ENCODE peak calls at places on chromosomes 5 and 9, in seven cellular contexts. S, V, I, H, E, G and A are unnamed samples.
A peak's percentile ranks its signal among the peaks of the same experiment; 100 is the strongest.

GRCh38 chr9:128927731-128928411 is 7.1 kb downstream of the PHYHD1 start:
- DNase-seq in V (no peak), E (peak; percentile 18), I (no peak), G (peak; percentile 22), H (peak; percentile 75), S (peak; percentile 57), A (no peak)

GRCh38 chr9:72592501-72593403 is 71.3 kb downstream of the TMC1 start:
- DNase-seq in H (peak; percentile 76), S (no peak), V (no peak), I (no peak), G (peak; percentile 29), E (peak; percentile 13), A (peak; percentile 46)

GRCh38 chr9:136840877-136841645 is 1.2 kb upstream of the AJM1 start:
- DNase-seq in E (peak; percentile 85), I (no peak), G (peak; percentile 78), S (peak; percentile 88), H (peak; percentile 91), V (no peak), A (peak; percentile 35)

GRCh38 chr9:94611638-94612068 is 18.0 kb upstream of the FBP2 start:
- DNase-seq in E (no peak), H (no peak), I (no peak), V (no peak), S (no peak), G (no peak), A (peak; percentile 25)

GRCh38 chr9:133002147-133003070 is 23.9 kb downstream of the GFI1B start:
- DNase-seq in E (no peak), S (no peak), H (peak; percentile 82), V (no peak), I (no peak), G (no peak), A (peak; percentile 88)

GRCh38 chr9:1051286-1052118 is 1.3 kb downstream of the DMRT2 start:
- DNase-seq in V (no peak), G (peak; percentile 69), H (peak; percentile 73), I (no peak), E (no peak), S (peak; percentile 85), A (peak; percentile 35)

GRCh38 chr5:160511280-160511929 is 89.8 kb downstream of the PTTG1 start:
- DNase-seq in H (peak; percentile 63), V (no peak), I (no peak), S (no peak), G (no peak), E (no peak), A (no peak)

GRCh38 chr5:52783226-52783959 is 4.3 kb upstream of the ITGA1 start:
- DNase-seq in H (no peak), I (no peak), V (no peak), S (no peak), G (no peak), E (no peak), A (peak; percentile 78)

GRCh38 chr9:127347831-127348699 is 48.9 kb upstream of the SLC2A8 start:
- DNase-seq in E (no peak), S (no peak), G (peak; percentile 4), V (no peak), I (no peak), H (peak; percentile 71), A (peak; percentile 14)

GRCh38 chr9:130824616-130825015 is 10.4 kb upstream of the ABL1 start:
- DNase-seq in V (no peak), H (peak; percentile 80), I (no peak), G (no peak), E (peak; percentile 32), S (no peak), A (no peak)